ENCODE peak calls at places on chromosomes 5 and 9, in six cellular contexts. One of them, this sample, is unnamed.

GRCh38 chr5:102740515-102740914 is 14.6 kb upstream of the PAM start:
- DNase-seq in endothelial cell of umbilical vein: no peak
- DNase-seq in HepG2: peak; percentile 28
- DNase-seq in K562: no peak
- DNase-seq in GM12878: no peak
- DNase-seq in A549: no peak
- DNase-seq in this sample: no peak

GRCh38 chr9:16726023-16726422 is 144.4 kb downstream of the BNC2 start:
- DNase-seq in GM12878: no peak
- DNase-seq in HepG2: no peak
- DNase-seq in A549: peak; percentile 48
- DNase-seq in endothelial cell of umbilical vein: peak; percentile 83
- DNase-seq in K562: no peak
- DNase-seq in this sample: peak; percentile 61

GRCh38 chr9:86097510-86098224 is 1.7 kb downstream of the GOLM1 start:
- DNase-seq in GM12878: no peak
- DNase-seq in HepG2: no peak
- DNase-seq in K562: no peak
- DNase-seq in A549: no peak
- DNase-seq in endothelial cell of umbilical vein: no peak
- DNase-seq in this sample: no peak

GRCh38 chr9:120372040-120372439 is 207.9 kb downstream of the CDK5RAP2 start:
- DNase-seq in A549: no peak
- DNase-seq in GM12878: no peak
- DNase-seq in endothelial cell of umbilical vein: no peak
- DNase-seq in HepG2: no peak
- DNase-seq in K562: no peak
- DNase-seq in this sample: no peak

GRCh38 chr5:179825655-179826182 is 5.0 kb downstream of the SQSTM1 start:
- DNase-seq in K562: peak; percentile 7
- DNase-seq in A549: peak; percentile 68
- DNase-seq in GM12878: no peak
- DNase-seq in endothelial cell of umbilical vein: no peak
- DNase-seq in HepG2: peak; percentile 93
- DNase-seq in this sample: no peak

GRCh38 chr9:37873955-37874354 is 30.0 kb downstream of the SLC25A51 start:
- DNase-seq in K562: no peak
- DNase-seq in HepG2: no peak
- DNase-seq in GM12878: no peak
- DNase-seq in A549: no peak
- DNase-seq in endothelial cell of umbilical vein: no peak
- DNase-seq in this sample: no peak

GRCh38 chr9:18477121-18477705 is 3.3 kb downstream of the ADAMTSL1 start:
- DNase-seq in HepG2: no peak
- DNase-seq in GM12878: no peak
- DNase-seq in A549: no peak
- DNase-seq in K562: no peak
- DNase-seq in endothelial cell of umbilical vein: no peak
- DNase-seq in this sample: no peak

GRCh38 chr9:104074876-104075275 is 19.2 kb upstream of the SMC2 start:
- DNase-seq in K562: no peak
- DNase-seq in GM12878: no peak
- DNase-seq in A549: peak; percentile 56
- DNase-seq in endothelial cell of umbilical vein: no peak
- DNase-seq in HepG2: peak; percentile 32
- DNase-seq in this sample: no peak

GRCh38 chr5:58043607-58043945 is 416.3 kb downstream of the PLK2 start:
- DNase-seq in HepG2: no peak
- DNase-seq in A549: no peak
- DNase-seq in endothelial cell of umbilical vein: no peak
- DNase-seq in GM12878: no peak
- DNase-seq in K562: no peak
- DNase-seq in this sample: no peak

GRCh38 chr5:124742983-124743533 is 3.4 kb downstream of the ZNF608 start:
- DNase-seq in HepG2: peak; percentile 24
- DNase-seq in endothelial cell of umbilical vein: peak; percentile 61
- DNase-seq in K562: no peak
- DNase-seq in GM12878: no peak
- DNase-seq in A549: no peak
- DNase-seq in this sample: no peak

GRCh38 chr9:88559661-88560060 is 24.7 kb downstream of the NXNL2 start:
- DNase-seq in A549: peak; percentile 11
- DNase-seq in endothelial cell of umbilical vein: no peak
- DNase-seq in GM12878: no peak
- DNase-seq in HepG2: no peak
- DNase-seq in K562: no peak
- DNase-seq in this sample: no peak
- TF ChIP-seq CTCF in A549: no peak
- TF ChIP-seq CTCF in endothelial cell of umbilical vein: no peak
- TF ChIP-seq CTCF in GM12878: no peak
- TF ChIP-seq CTCF in HepG2: no peak
- TF ChIP-seq CTCF in K562: no peak
- TF ChIP-seq CTCF in this sample: no peak

DNA sequence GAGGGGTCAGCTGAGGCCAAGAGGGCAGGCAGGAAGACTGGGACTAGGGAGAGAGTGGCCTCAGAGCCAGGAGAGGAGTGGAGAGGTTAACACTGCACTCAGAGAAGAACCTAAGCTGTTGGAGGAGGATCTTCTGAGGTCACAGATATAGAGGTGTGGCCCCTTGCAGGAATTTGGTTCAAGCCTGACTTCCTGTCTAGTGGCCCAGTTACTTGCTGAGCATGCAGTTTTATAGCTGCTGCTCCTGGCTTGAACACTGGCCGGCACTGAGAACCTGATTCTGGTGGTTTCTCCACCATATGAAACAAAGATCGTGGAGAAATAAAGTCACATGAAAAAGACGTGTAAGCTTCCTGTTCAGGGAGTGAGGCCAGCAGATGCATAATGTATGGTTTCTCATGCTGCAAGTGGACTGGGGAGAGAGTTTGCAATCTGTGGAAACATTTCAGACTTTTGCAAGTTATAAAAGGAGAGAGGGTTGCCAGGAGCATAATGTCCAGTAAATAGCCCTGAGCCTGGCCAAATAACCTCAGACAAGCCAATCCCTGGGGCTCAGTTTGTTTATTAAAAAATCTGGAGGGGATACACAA is 82.6 kb downstream of the GALNT10 start:
- DNase-seq in HepG2: no peak
- DNase-seq in K562: peak; percentile 21
- DNase-seq in GM12878: no peak
- DNase-seq in A549: peak; percentile 44
- DNase-seq in endothelial cell of umbilical vein: no peak
- DNase-seq in this sample: peak; percentile 31
- TF ChIP-seq MYC in HepG2: no peak
- TF ChIP-seq MYC in K562: no peak
- TF ChIP-seq MYC in GM12878: no peak
- TF ChIP-seq MYC in A549: no peak
- TF ChIP-seq MYC in endothelial cell of umbilical vein: no peak
- TF ChIP-seq MYC in this sample: no peak

DNA sequence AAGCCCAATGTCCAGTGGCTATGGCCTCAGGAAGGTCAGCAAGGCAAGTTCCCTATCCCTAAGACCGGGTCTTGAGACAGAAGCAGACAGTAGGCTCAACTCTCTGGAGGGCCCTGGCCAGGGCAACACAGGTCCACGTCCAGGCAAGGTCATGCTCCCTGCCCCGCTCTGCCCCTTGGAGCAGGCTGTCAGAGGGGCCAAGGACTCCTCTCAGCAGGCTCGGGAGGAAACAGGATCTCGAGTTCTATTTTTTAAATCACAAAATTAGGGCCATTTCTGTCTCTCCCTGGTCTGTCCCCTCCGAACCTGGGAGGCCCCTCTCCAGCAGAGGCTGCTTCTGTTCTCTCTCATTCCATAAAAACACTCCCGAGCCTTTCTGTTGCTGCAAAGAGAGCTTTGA is 24.3 kb upstream of the FCN1 start:
- DNase-seq in HepG2: no peak
- DNase-seq in GM12878: no peak
- DNase-seq in endothelial cell of umbilical vein: no peak
- DNase-seq in K562: no peak
- DNase-seq in A549: no peak
- DNase-seq in this sample: no peak
- TF ChIP-seq CTCF in HepG2: no peak
- TF ChIP-seq CTCF in GM12878: no peak
- TF ChIP-seq CTCF in endothelial cell of umbilical vein: no peak
- TF ChIP-seq CTCF in K562: no peak
- TF ChIP-seq CTCF in A549: no peak
- TF ChIP-seq CTCF in this sample: no peak

DNA sequence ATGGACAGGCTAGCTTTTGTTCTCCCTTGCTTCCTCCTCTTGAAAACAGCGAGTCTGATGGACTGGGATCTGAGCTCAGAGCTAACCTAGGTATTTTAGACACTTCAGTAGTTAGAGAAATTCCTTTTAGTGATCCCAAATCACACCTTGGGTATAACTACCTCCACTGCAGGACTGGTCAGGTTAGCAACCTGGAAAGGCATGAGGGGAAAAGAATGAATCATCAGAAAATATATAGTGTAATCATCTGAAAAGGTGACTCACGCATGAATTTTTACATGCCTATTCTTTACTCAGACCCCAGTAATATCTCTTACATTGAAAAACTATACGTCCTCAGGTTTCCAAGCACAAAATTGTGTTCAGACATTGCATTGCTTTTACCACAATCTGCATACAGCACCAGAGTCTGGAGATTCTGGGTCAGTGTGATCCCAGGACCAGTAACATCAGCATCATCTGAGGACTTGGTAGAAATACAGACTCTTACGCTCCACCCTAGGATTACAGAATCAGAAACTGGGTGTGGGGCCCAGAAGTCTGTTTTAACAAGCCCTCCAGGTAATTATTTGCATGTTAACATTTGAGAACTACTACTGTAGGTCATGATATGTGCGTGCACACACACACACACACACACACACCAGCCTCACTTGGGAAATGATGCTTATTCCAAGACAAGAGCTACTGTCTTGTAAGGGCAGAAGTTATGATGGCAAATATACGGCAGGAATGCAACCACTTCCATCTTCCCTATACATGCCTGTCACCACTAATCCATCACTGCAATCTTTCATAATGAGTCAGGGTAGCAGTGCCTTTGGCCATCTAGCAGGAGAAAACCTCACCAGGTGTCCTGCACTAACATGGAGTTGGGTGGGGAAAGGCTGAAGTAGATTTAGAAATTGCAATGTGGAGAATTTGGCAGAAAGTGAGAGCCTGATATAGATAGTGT is 271.6 kb upstream of the MAP3K1 start:
- DNase-seq in K562: no peak
- DNase-seq in HepG2: no peak
- DNase-seq in A549: peak; percentile 7
- DNase-seq in endothelial cell of umbilical vein: no peak
- DNase-seq in GM12878: no peak
- DNase-seq in this sample: no peak
- TF ChIP-seq MYC in K562: no peak
- TF ChIP-seq MYC in HepG2: no peak
- TF ChIP-seq MYC in A549: no peak
- TF ChIP-seq MYC in endothelial cell of umbilical vein: no peak
- TF ChIP-seq MYC in GM12878: no peak
- TF ChIP-seq MYC in this sample: no peak

GRCh38 chr5:86465052-86465838 is 152.5 kb upstream of the COX7C start:
- DNase-seq in endothelial cell of umbilical vein: no peak
- DNase-seq in A549: no peak
- DNase-seq in K562: no peak
- DNase-seq in HepG2: no peak
- DNase-seq in GM12878: no peak
- DNase-seq in this sample: no peak

GRCh38 chr5:86461169-86461956 is 156.4 kb upstream of the COX7C start:
- DNase-seq in K562: no peak
- DNase-seq in endothelial cell of umbilical vein: no peak
- DNase-seq in GM12878: no peak
- DNase-seq in HepG2: peak; percentile 27
- DNase-seq in A549: no peak
- DNase-seq in this sample: no peak

GRCh38 chr5:86460519-86460918 is 157.2 kb upstream of the COX7C start:
- DNase-seq in endothelial cell of umbilical vein: no peak
- DNase-seq in A549: no peak
- DNase-seq in HepG2: no peak
- DNase-seq in GM12878: no peak
- DNase-seq in K562: no peak
- DNase-seq in this sample: no peak

GRCh38 chr5:86463339-86463738 is 154.4 kb upstream of the COX7C start:
- DNase-seq in endothelial cell of umbilical vein: no peak
- DNase-seq in GM12878: no peak
- DNase-seq in HepG2: peak; percentile 1
- DNase-seq in A549: peak; percentile 15
- DNase-seq in K562: peak; percentile 21
- DNase-seq in this sample: no peak
- TF ChIP-seq CTCF in endothelial cell of umbilical vein: no peak
- TF ChIP-seq CTCF in GM12878: no peak
- TF ChIP-seq CTCF in HepG2: peak; percentile 30
- TF ChIP-seq CTCF in A549: no peak
- TF ChIP-seq CTCF in K562: peak; percentile 57
- TF ChIP-seq CTCF in this sample: no peak

GRCh38 chr5:39367711-39368110 is 3.4 kb upstream of the C9 start:
- DNase-seq in endothelial cell of umbilical vein: no peak
- DNase-seq in A549: no peak
- DNase-seq in HepG2: no peak
- DNase-seq in K562: no peak
- DNase-seq in GM12878: no peak
- DNase-seq in this sample: no peak

GRCh38 chr5:39371367-39371635 is 7.0 kb upstream of the C9 start:
- DNase-seq in A549: no peak
- DNase-seq in GM12878: no peak
- DNase-seq in K562: no peak
- DNase-seq in endothelial cell of umbilical vein: no peak
- DNase-seq in HepG2: no peak
- DNase-seq in this sample: no peak

GRCh38 chr5:39373797-39374196 is 9.5 kb upstream of the C9 start:
- DNase-seq in endothelial cell of umbilical vein: no peak
- DNase-seq in GM12878: no peak
- DNase-seq in K562: no peak
- DNase-seq in A549: no peak
- DNase-seq in HepG2: no peak
- DNase-seq in this sample: no peak

GRCh38 chr5:39370555-39371366 is 6.5 kb upstream of the C9 start:
- DNase-seq in K562: no peak
- DNase-seq in HepG2: no peak
- DNase-seq in A549: no peak
- DNase-seq in GM12878: no peak
- DNase-seq in endothelial cell of umbilical vein: no peak
- DNase-seq in this sample: no peak

GRCh38 chr5:39369123-39369815 is 5.0 kb upstream of the C9 start:
- DNase-seq in K562: no peak
- DNase-seq in HepG2: no peak
- DNase-seq in endothelial cell of umbilical vein: no peak
- DNase-seq in GM12878: no peak
- DNase-seq in A549: no peak
- DNase-seq in this sample: no peak
- TF ChIP-seq MYC in K562: no peak
- TF ChIP-seq MYC in HepG2: no peak
- TF ChIP-seq MYC in endothelial cell of umbilical vein: no peak
- TF ChIP-seq MYC in GM12878: no peak
- TF ChIP-seq MYC in A549: no peak
- TF ChIP-seq MYC in this sample: no peak

This sample was measured in NB4.